ENCODE peak calls at places on chromosomes 5 and 9, in nine cellular contexts. One of them, this sample, is unnamed.

GRCh38 chr5:155923784-155924183 is 403.2 kb upstream of the SGCD start:
- DNase-seq in stromal cell of bone marrow: no peak
- DNase-seq in A172: no peak
- DNase-seq in NCI-H2081: no peak
- DNase-seq in naive thymus-derived CD4-positive, alpha-beta T cell: no peak
- DNase-seq in heart right ventricle: no peak
- DNase-seq in brain microvascular endothelial cell: no peak
- DNase-seq in hypothalamus: no peak
- DNase-seq in cardiac septum: no peak
- DNase-seq in this sample: no peak

GRCh38 chr9:33480976-33481375 is 7.3 kb upstream of the NOL6 start:
- DNase-seq in stromal cell of bone marrow: no peak
- DNase-seq in A172: no peak
- DNase-seq in NCI-H2081: no peak
- DNase-seq in naive thymus-derived CD4-positive, alpha-beta T cell: no peak
- DNase-seq in heart right ventricle: no peak
- DNase-seq in brain microvascular endothelial cell: no peak
- DNase-seq in hypothalamus: no peak
- DNase-seq in cardiac septum: peak; percentile 5
- DNase-seq in this sample: no peak

GRCh38 chr9:114004221-114004716 is 73.8 kb downstream of the AMBP start:
- DNase-seq in stromal cell of bone marrow: no peak
- DNase-seq in A172: no peak
- DNase-seq in NCI-H2081: no peak
- DNase-seq in naive thymus-derived CD4-positive, alpha-beta T cell: no peak
- DNase-seq in heart right ventricle: peak; percentile 59
- DNase-seq in brain microvascular endothelial cell: peak; percentile 43
- DNase-seq in hypothalamus: peak; percentile 49
- DNase-seq in cardiac septum: peak; percentile 85
- DNase-seq in this sample: no peak

GRCh38 chr5:139752506-139753350 is 42.9 kb upstream of the PSD2 start:
- DNase-seq in stromal cell of bone marrow: no peak
- DNase-seq in A172: peak; percentile 64
- DNase-seq in NCI-H2081: no peak
- DNase-seq in naive thymus-derived CD4-positive, alpha-beta T cell: no peak
- DNase-seq in heart right ventricle: no peak
- DNase-seq in brain microvascular endothelial cell: peak; percentile 43
- DNase-seq in hypothalamus: no peak
- DNase-seq in cardiac septum: no peak
- DNase-seq in this sample: no peak

GRCh38 chr9:109817846-109818472 is 38.0 kb downstream of the PALM2AKAP2 start:
- DNase-seq in stromal cell of bone marrow: peak; percentile 87
- DNase-seq in A172: peak; percentile 98
- DNase-seq in NCI-H2081: peak; percentile 70
- DNase-seq in naive thymus-derived CD4-positive, alpha-beta T cell: peak; percentile 16
- DNase-seq in heart right ventricle: no peak
- DNase-seq in brain microvascular endothelial cell: peak; percentile 97
- DNase-seq in hypothalamus: peak; percentile 21
- DNase-seq in cardiac septum: no peak
- DNase-seq in this sample: peak; percentile 12

GRCh38 chr9:127267793-127268507 is 3.4 kb downstream of the GARNL3 start:
- DNase-seq in stromal cell of bone marrow: no peak
- DNase-seq in A172: no peak
- DNase-seq in NCI-H2081: no peak
- DNase-seq in naive thymus-derived CD4-positive, alpha-beta T cell: no peak
- DNase-seq in heart right ventricle: no peak
- DNase-seq in brain microvascular endothelial cell: no peak
- DNase-seq in hypothalamus: no peak
- DNase-seq in cardiac septum: no peak
- DNase-seq in this sample: no peak

GRCh38 chr5:163758283-163758711 is 252.9 kb downstream of the MAT2B start:
- DNase-seq in stromal cell of bone marrow: peak; percentile 13
- DNase-seq in A172: no peak
- DNase-seq in NCI-H2081: no peak
- DNase-seq in naive thymus-derived CD4-positive, alpha-beta T cell: no peak
- DNase-seq in heart right ventricle: no peak
- DNase-seq in brain microvascular endothelial cell: no peak
- DNase-seq in hypothalamus: no peak
- DNase-seq in cardiac septum: no peak
- DNase-seq in this sample: no peak

GRCh38 chr9:126975327-126976059 is 60.9 kb downstream of the RALGPS1 start:
- DNase-seq in stromal cell of bone marrow: no peak
- DNase-seq in A172: no peak
- DNase-seq in NCI-H2081: no peak
- DNase-seq in naive thymus-derived CD4-positive, alpha-beta T cell: no peak
- DNase-seq in heart right ventricle: no peak
- DNase-seq in brain microvascular endothelial cell: no peak
- DNase-seq in hypothalamus: no peak
- DNase-seq in cardiac septum: no peak
- DNase-seq in this sample: no peak

GRCh38 chr5:41115281-41115680 is 44.1 kb upstream of the MROH2B start:
- DNase-seq in stromal cell of bone marrow: peak; percentile 77
- DNase-seq in A172: peak; percentile 8
- DNase-seq in NCI-H2081: no peak
- DNase-seq in naive thymus-derived CD4-positive, alpha-beta T cell: no peak
- DNase-seq in heart right ventricle: no peak
- DNase-seq in brain microvascular endothelial cell: peak; percentile 65
- DNase-seq in hypothalamus: no peak
- DNase-seq in cardiac septum: no peak
- DNase-seq in this sample: no peak

GRCh38 chr5:101976933-101977332 is 319.2 kb downstream of the SLCO4C1 start:
- DNase-seq in stromal cell of bone marrow: no peak
- DNase-seq in A172: no peak
- DNase-seq in NCI-H2081: no peak
- DNase-seq in naive thymus-derived CD4-positive, alpha-beta T cell: no peak
- DNase-seq in heart right ventricle: no peak
- DNase-seq in brain microvascular endothelial cell: no peak
- DNase-seq in hypothalamus: no peak
- DNase-seq in cardiac septum: no peak
- DNase-seq in this sample: no peak

GRCh38 chr5:68431181-68431580 is 215.6 kb downstream of the PIK3R1 start:
- DNase-seq in stromal cell of bone marrow: no peak
- DNase-seq in A172: no peak
- DNase-seq in NCI-H2081: no peak
- DNase-seq in naive thymus-derived CD4-positive, alpha-beta T cell: no peak
- DNase-seq in heart right ventricle: no peak
- DNase-seq in brain microvascular endothelial cell: no peak
- DNase-seq in hypothalamus: no peak
- DNase-seq in cardiac septum: no peak
- DNase-seq in this sample: no peak

GRCh38 chr9:35801328-35802128 is 10.1 kb downstream of the NPR2 start:
- DNase-seq in stromal cell of bone marrow: no peak
- DNase-seq in A172: no peak
- DNase-seq in NCI-H2081: no peak
- DNase-seq in naive thymus-derived CD4-positive, alpha-beta T cell: no peak
- DNase-seq in heart right ventricle: no peak
- DNase-seq in brain microvascular endothelial cell: no peak
- DNase-seq in hypothalamus: no peak
- DNase-seq in cardiac septum: no peak
- DNase-seq in this sample: no peak